ENCODE peak calls at places on chromosomes 13 and 19, in seven cellular contexts. G, U, J, Z, X, E and L are unnamed samples.
A peak's percentile ranks its signal among the peaks of the same experiment; 100 is the strongest.

GRCh38 chr13:106570354-106570822 is 2.5 kb upstream of the ARGLU1 start:
- DNase-seq in G (peak; percentile 39), U (peak; percentile 31), J (peak; percentile 88), Z (peak; percentile 97), X (peak; percentile 61), E (peak; percentile 98), L (peak; percentile 73)

GRCh38 chr19:8355631-8356402 is 8.1 kb upstream of the ANGPTL4 start:
- DNase-seq in G (peak; percentile 100), U (no peak), J (peak; percentile 70), Z (no peak), X (peak; percentile 98), E (no peak), L (no peak)

GRCh38 chr13:106296723-106297122 is 238.7 kb downstream of the EFNB2 start:
- DNase-seq in G (no peak), U (no peak), J (no peak), Z (no peak), X (no peak), E (no peak), L (no peak)

GRCh38 chr19:34350161-34350561 is 14.8 kb upstream of the GPI start:
- DNase-seq in G (no peak), U (no peak), J (no peak), Z (no peak), X (peak; percentile 43), E (no peak), L (no peak)

GRCh38 chr13:38607136-38607535 is 79.7 kb upstream of the FREM2 start:
- DNase-seq in G (no peak), U (no peak), J (no peak), Z (no peak), X (no peak), E (peak; percentile 17), L (no peak)

GRCh38 chr13:63455938-63456337 is 2040.3 kb upstream of the PCDH20 start:
- DNase-seq in G (no peak), U (no peak), J (no peak), Z (no peak), X (no peak), E (peak; percentile 18), L (no peak)

GRCh38 chr19:11927227-11927626 is 2.3 kb downstream of the ZNF700 start:
- DNase-seq in G (no peak), U (no peak), J (no peak), Z (no peak), X (no peak), E (no peak), L (no peak)

GRCh38 chr13:61413572-61413971 is 2.1 kb downstream of the PCDH20 start:
- DNase-seq in G (no peak), U (peak; percentile 14), J (no peak), Z (peak; percentile 36), X (no peak), E (peak; percentile 5), L (peak; percentile 54)

GRCh38 chr19:58571575-58571947 is 1.6 kb downstream of the MZF1 start:
- DNase-seq in G (no peak), U (no peak), J (no peak), Z (no peak), X (no peak), E (no peak), L (no peak)

GRCh38 chr13:30762643-30763042 is 27.3 kb downstream of the ALOX5AP start:
- DNase-seq in G (no peak), U (no peak), J (peak; percentile 28), Z (no peak), X (peak; percentile 10), E (no peak), L (no peak)

GRCh38 chr19:6228523-6229215 is 51.1 kb downstream of the MLLT1 start:
- DNase-seq in G (no peak), U (no peak), J (no peak), Z (no peak), X (no peak), E (no peak), L (no peak)

GRCh38 chr13:106275441-106276032 is 259.9 kb downstream of the EFNB2 start:
- DNase-seq in G (no peak), U (no peak), J (no peak), Z (no peak), X (no peak), E (no peak), L (no peak)

GRCh38 chr13:27474751-27475268 is 24.4 kb upstream of the MTIF3 start:
- DNase-seq in G (no peak), U (no peak), J (no peak), Z (no peak), X (no peak), E (no peak), L (no peak)
- H2AK5ac ChIP-seq in G (no peak overlapping the region), U (no peak overlapping the region), J (no peak overlapping the region), Z (no peak overlapping the region), X (no peak overlapping the region), E (no peak overlapping the region), L (no peak overlapping the region)

GRCh38 chr19:57245959-57246358 is 5.5 kb downstream of the ZNF805 start:
- DNase-seq in G (no peak), U (no peak), J (no peak), Z (no peak), X (no peak), E (no peak), L (no peak)
- H2AK5ac ChIP-seq in G (no peak overlapping the region), U (no peak overlapping the region), J (no peak overlapping the region), Z (no peak overlapping the region), X (no peak overlapping the region), E (no peak overlapping the region), L (no peak overlapping the region)

DNA sequence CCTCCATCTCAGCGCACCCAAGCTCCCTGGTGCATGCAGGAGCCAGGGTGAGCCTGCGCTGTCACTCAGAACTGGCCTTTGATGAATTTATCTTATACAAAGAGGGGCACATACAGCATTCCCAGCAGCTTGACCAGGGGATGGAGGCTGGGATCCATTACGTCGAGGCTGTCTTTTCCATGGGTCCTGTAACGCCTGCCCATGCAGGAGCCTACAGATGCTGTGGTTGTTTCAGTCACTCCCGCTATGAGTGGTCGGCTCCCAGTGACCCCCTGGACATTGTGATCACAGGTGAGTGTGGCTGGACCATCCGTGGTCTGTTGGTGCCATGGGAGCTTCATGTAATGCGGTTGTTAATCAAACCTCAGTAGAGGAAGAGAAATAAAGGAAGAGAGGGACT is 33.0 kb downstream of the LAIR2 start:
- DNase-seq in G (no peak), U (no peak), J (no peak), Z (no peak), X (no peak), E (no peak), L (no peak)
- H2AK5ac ChIP-seq in G (no peak overlapping the region), U (no peak overlapping the region), J (no peak overlapping the region), Z (no peak overlapping the region), X (no peak overlapping the region), E (no peak overlapping the region), L (no peak overlapping the region)

GRCh38 chr13:51097353-51098043 is 13.6 kb downstream of the C13orf42 start:
- DNase-seq in G (no peak), U (no peak), J (no peak), Z (no peak), X (no peak), E (peak; percentile 55), L (peak; percentile 41)
- H2AK5ac ChIP-seq in G (no peak overlapping the region), U (no peak overlapping the region), J (no peak overlapping the region), Z (no peak overlapping the region), X (no peak overlapping the region), E (no peak overlapping the region), L (no peak overlapping the region)

GRCh38 chr19:46625731-46626130 is 842 bp upstream of the PTGIR start:
- DNase-seq in G (no peak), U (no peak), J (no peak), Z (no peak), X (no peak), E (no peak), L (no peak)
- H2AK5ac ChIP-seq in G (no peak overlapping the region), U (peak overlapping the region; percentile 47), J (peak overlapping the region; percentile 0), Z (no peak overlapping the region), X (peak overlapping the region; percentile 80), E (no peak overlapping the region), L (no peak overlapping the region)

DNA sequence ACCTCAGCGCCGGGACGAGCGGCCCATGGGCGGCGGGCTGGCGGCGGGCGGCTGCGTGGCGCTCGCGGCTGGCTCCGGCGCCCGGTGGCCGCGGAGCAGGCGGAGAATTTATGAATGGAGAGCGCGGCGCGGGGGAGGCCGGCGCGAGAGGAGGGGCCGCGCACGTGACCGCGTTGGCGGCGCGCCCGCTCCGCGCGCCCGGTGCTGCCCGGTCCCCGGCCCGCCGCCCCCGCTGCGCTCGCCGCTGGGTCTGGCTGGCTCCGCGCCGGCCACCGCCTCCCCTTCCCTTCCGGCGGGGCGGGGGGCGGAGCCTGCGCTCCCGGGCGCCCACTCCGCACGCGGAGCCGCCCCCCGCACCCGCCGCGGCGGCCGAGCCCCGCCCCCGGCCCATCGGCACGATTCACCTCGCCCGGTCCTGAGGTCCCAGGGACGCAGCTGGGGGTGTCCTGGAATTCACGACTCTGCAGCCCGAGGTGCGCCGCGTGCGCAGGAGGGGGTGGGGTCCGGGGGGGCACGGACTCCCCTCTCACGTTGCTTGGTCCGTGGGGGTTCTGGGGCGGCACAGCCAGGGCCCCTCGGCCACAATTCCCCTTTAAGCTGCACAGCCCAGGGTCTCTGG is at the start of gene CBARP:
- DNase-seq in G (no peak), U (no peak), J (no peak), Z (no peak), X (no peak), E (no peak), L (peak; percentile 61)
- H2AK5ac ChIP-seq in G (no peak within 1 kb of the TSS), U (peak within 1 kb of the TSS; percentile 100), J (peak within 1 kb of the TSS; percentile 7), Z (no peak within 1 kb of the TSS), X (peak within 1 kb of the TSS; percentile 93), E (peak within 1 kb of the TSS; percentile 4), L (no peak within 1 kb of the TSS)

DNA sequence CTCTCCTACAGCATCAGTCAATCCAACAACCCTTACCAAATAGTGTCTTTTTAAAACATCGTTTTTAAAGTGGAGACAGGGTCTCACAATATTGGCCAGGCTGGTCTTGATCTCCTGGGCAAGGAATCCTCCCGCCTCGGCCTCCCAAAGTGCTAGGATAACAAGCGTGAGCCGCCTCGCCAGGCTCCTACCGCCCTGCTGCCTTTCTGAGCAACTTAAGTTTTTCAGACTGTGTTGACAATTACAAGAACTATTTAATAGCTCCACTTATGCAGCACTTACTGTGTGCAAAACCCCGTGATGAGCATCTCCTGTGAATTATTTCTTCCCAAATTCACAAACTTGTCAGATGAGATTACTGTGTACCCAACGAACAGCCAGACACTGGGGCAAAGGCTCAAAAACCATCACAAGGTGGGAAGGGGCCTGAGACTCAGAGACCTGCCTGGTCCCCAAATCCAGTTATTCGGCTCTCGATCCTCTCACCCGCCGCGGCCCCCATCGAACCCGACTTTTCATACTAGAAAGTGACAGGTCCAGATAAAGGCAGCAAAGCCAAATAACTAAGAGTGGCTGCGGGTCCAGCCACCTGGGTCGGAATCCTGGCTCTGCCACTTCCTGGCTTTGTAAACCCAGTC is 581 bp downstream of the RPL18 start:
- DNase-seq in G (no peak), U (no peak), J (peak; percentile 42), Z (no peak), X (no peak), E (no peak), L (no peak)
- H2AK5ac ChIP-seq in G (peak overlapping the region; percentile 21), U (no peak overlapping the region), J (peak overlapping the region; percentile 69), Z (no peak overlapping the region), X (peak overlapping the region; percentile 90), E (peak overlapping the region; percentile 83), L (peak overlapping the region; percentile 57)